ENCODE peak calls at places on chromosomes 13 and 19, in seven cellular contexts. One of them, this sample, is unnamed.

GRCh38 chr19:12792048-12792852 is 964 bp downstream of the JUNB start:
- DNase-seq in body of pancreas: peak; percentile 81
- DNase-seq in CD8-positive, alpha-beta T cell: peak; percentile 68
- DNase-seq in GM23248: peak; percentile 77
- DNase-seq in IMR-90: peak; percentile 55
- DNase-seq in ascending aorta: no peak
- DNase-seq in keratinocyte: no peak
- DNase-seq in this sample: peak; percentile 90

GRCh38 chr19:4543444-4543843 is 3.6 kb upstream of the LRG1 start:
- DNase-seq in body of pancreas: no peak
- DNase-seq in IMR-90: no peak
- DNase-seq in keratinocyte: no peak
- DNase-seq in ascending aorta: no peak
- DNase-seq in GM23248: no peak
- DNase-seq in CD8-positive, alpha-beta T cell: no peak
- DNase-seq in this sample: no peak

GRCh38 chr13:98291658-98292057 is 114.6 kb upstream of the RNF113B start:
- DNase-seq in IMR-90: no peak
- DNase-seq in ascending aorta: no peak
- DNase-seq in CD8-positive, alpha-beta T cell: no peak
- DNase-seq in body of pancreas: peak; percentile 49
- DNase-seq in keratinocyte: no peak
- DNase-seq in GM23248: no peak
- DNase-seq in this sample: no peak

GRCh38 chr13:90690458-90691063 is 656.9 kb upstream of the MIR17HG start:
- DNase-seq in ascending aorta: no peak
- DNase-seq in keratinocyte: no peak
- DNase-seq in GM23248: peak; percentile 71
- DNase-seq in CD8-positive, alpha-beta T cell: no peak
- DNase-seq in IMR-90: peak; percentile 15
- DNase-seq in body of pancreas: no peak
- DNase-seq in this sample: no peak

GRCh38 chr13:111210488-111210887 is 95.4 kb downstream of the ARHGEF7 start:
- DNase-seq in CD8-positive, alpha-beta T cell: no peak
- DNase-seq in body of pancreas: no peak
- DNase-seq in GM23248: peak; percentile 83
- DNase-seq in keratinocyte: no peak
- DNase-seq in IMR-90: peak; percentile 91
- DNase-seq in ascending aorta: no peak
- DNase-seq in this sample: peak; percentile 75

GRCh38 chr13:39787086-39787487 is 131.6 kb downstream of the COG6 start:
- DNase-seq in GM23248: peak; percentile 9
- DNase-seq in body of pancreas: no peak
- DNase-seq in CD8-positive, alpha-beta T cell: no peak
- DNase-seq in ascending aorta: no peak
- DNase-seq in IMR-90: no peak
- DNase-seq in keratinocyte: no peak
- DNase-seq in this sample: no peak

GRCh38 chr13:102651392-102651791 is 43.5 kb downstream of the METTL21C start:
- DNase-seq in CD8-positive, alpha-beta T cell: no peak
- DNase-seq in body of pancreas: no peak
- DNase-seq in IMR-90: peak; percentile 61
- DNase-seq in GM23248: peak; percentile 54
- DNase-seq in keratinocyte: no peak
- DNase-seq in ascending aorta: no peak
- DNase-seq in this sample: no peak

GRCh38 chr13:30027569-30028455 is 177.4 kb upstream of the UBL3 start:
- DNase-seq in IMR-90: peak; percentile 59
- DNase-seq in ascending aorta: no peak
- DNase-seq in CD8-positive, alpha-beta T cell: no peak
- DNase-seq in keratinocyte: no peak
- DNase-seq in body of pancreas: no peak
- DNase-seq in GM23248: peak; percentile 70
- DNase-seq in this sample: no peak

GRCh38 chr19:1019980-1020867 is 699 bp downstream of the TMEM259 start:
- DNase-seq in IMR-90: no peak
- DNase-seq in GM23248: no peak
- DNase-seq in keratinocyte: no peak
- DNase-seq in CD8-positive, alpha-beta T cell: peak; percentile 66
- DNase-seq in body of pancreas: no peak
- DNase-seq in ascending aorta: no peak
- DNase-seq in this sample: peak; percentile 75

GRCh38 chr13:58097831-58098230 is 466.3 kb downstream of the PCDH17 start:
- DNase-seq in ascending aorta: no peak
- DNase-seq in GM23248: no peak
- DNase-seq in keratinocyte: no peak
- DNase-seq in CD8-positive, alpha-beta T cell: no peak
- DNase-seq in IMR-90: no peak
- DNase-seq in body of pancreas: no peak
- DNase-seq in this sample: no peak

GRCh38 chr13:77846173-77846572 is 72.5 kb downstream of the EDNRB start:
- DNase-seq in body of pancreas: no peak
- DNase-seq in IMR-90: no peak
- DNase-seq in keratinocyte: no peak
- DNase-seq in CD8-positive, alpha-beta T cell: no peak
- DNase-seq in GM23248: no peak
- DNase-seq in ascending aorta: no peak
- DNase-seq in this sample: no peak

GRCh38 chr13:31119526-31119925 is 42.2 kb downstream of the HSPH1 start:
- DNase-seq in CD8-positive, alpha-beta T cell: no peak
- DNase-seq in IMR-90: no peak
- DNase-seq in GM23248: no peak
- DNase-seq in ascending aorta: no peak
- DNase-seq in body of pancreas: no peak
- DNase-seq in keratinocyte: no peak
- DNase-seq in this sample: no peak

GRCh38 chr13:98487016-98487415 is 89.9 kb downstream of the STK24 start:
- DNase-seq in keratinocyte: no peak
- DNase-seq in IMR-90: peak; percentile 53
- DNase-seq in GM23248: peak; percentile 38
- DNase-seq in ascending aorta: no peak
- DNase-seq in body of pancreas: no peak
- DNase-seq in CD8-positive, alpha-beta T cell: no peak
- DNase-seq in this sample: no peak

GRCh38 chr19:7497292-7497691 is 8.5 kb upstream of the PEX11G start:
- DNase-seq in keratinocyte: no peak
- DNase-seq in CD8-positive, alpha-beta T cell: no peak
- DNase-seq in body of pancreas: no peak
- DNase-seq in ascending aorta: no peak
- DNase-seq in IMR-90: no peak
- DNase-seq in GM23248: peak; percentile 50
- DNase-seq in this sample: no peak

GRCh38 chr13:42894765-42895181 is 97.3 kb downstream of the EPSTI1 start:
- DNase-seq in keratinocyte: no peak
- DNase-seq in GM23248: peak; percentile 49
- DNase-seq in body of pancreas: peak; percentile 30
- DNase-seq in ascending aorta: no peak
- DNase-seq in CD8-positive, alpha-beta T cell: no peak
- DNase-seq in IMR-90: peak; percentile 36
- DNase-seq in this sample: no peak

GRCh38 chr13:21637296-21637695 is 33.3 kb upstream of the MICU2 start:
- DNase-seq in GM23248: peak; percentile 24
- DNase-seq in keratinocyte: peak; percentile 95
- DNase-seq in CD8-positive, alpha-beta T cell: peak; percentile 48
- DNase-seq in body of pancreas: peak; percentile 24
- DNase-seq in ascending aorta: no peak
- DNase-seq in IMR-90: peak; percentile 43
- DNase-seq in this sample: peak; percentile 77

GRCh38 chr19:10812902-10813404 is 23.1 kb downstream of the TMED1 start:
- DNase-seq in IMR-90: peak; percentile 97
- DNase-seq in keratinocyte: no peak
- DNase-seq in CD8-positive, alpha-beta T cell: no peak
- DNase-seq in ascending aorta: peak; percentile 38
- DNase-seq in GM23248: peak; percentile 99
- DNase-seq in body of pancreas: no peak
- DNase-seq in this sample: no peak

GRCh38 chr19:29896790-29897189 is 45.2 kb upstream of the URI1 start:
- DNase-seq in body of pancreas: no peak
- DNase-seq in keratinocyte: no peak
- DNase-seq in GM23248: no peak
- DNase-seq in ascending aorta: no peak
- DNase-seq in CD8-positive, alpha-beta T cell: no peak
- DNase-seq in IMR-90: no peak
- DNase-seq in this sample: no peak

GRCh38 chr13:102856603-102857002 is 10.8 kb downstream of the ERCC5 start:
- DNase-seq in CD8-positive, alpha-beta T cell: no peak
- DNase-seq in IMR-90: no peak
- DNase-seq in GM23248: peak; percentile 71
- DNase-seq in ascending aorta: no peak
- DNase-seq in body of pancreas: peak; percentile 33
- DNase-seq in keratinocyte: no peak
- DNase-seq in this sample: peak; percentile 54

GRCh38 chr19:18594096-18594823 is 5.7 kb downstream of the REX1BD start:
- DNase-seq in ascending aorta: no peak
- DNase-seq in CD8-positive, alpha-beta T cell: peak; percentile 74
- DNase-seq in body of pancreas: peak; percentile 72
- DNase-seq in keratinocyte: no peak
- DNase-seq in IMR-90: peak; percentile 76
- DNase-seq in GM23248: peak; percentile 95
- DNase-seq in this sample: peak; percentile 76

GRCh38 chr13:65959305-65959704 is 1270.8 kb downstream of the PCDH9 start:
- DNase-seq in CD8-positive, alpha-beta T cell: no peak
- DNase-seq in keratinocyte: no peak
- DNase-seq in GM23248: peak; percentile 2
- DNase-seq in body of pancreas: no peak
- DNase-seq in ascending aorta: no peak
- DNase-seq in IMR-90: peak; percentile 28
- DNase-seq in this sample: no peak

GRCh38 chr13:30847697-30848307 is 58.3 kb upstream of the MEDAG start:
- DNase-seq in keratinocyte: no peak
- DNase-seq in IMR-90: peak; percentile 99
- DNase-seq in body of pancreas: no peak
- DNase-seq in ascending aorta: peak; percentile 48
- DNase-seq in CD8-positive, alpha-beta T cell: no peak
- DNase-seq in GM23248: peak; percentile 99
- DNase-seq in this sample: no peak

GRCh38 chr19:43464089-43464775 is 1.2 kb downstream of the LYPD3 start:
- DNase-seq in GM23248: peak; percentile 81
- DNase-seq in body of pancreas: peak; percentile 66
- DNase-seq in IMR-90: no peak
- DNase-seq in keratinocyte: no peak
- DNase-seq in CD8-positive, alpha-beta T cell: no peak
- DNase-seq in ascending aorta: peak; percentile 27
- DNase-seq in this sample: peak; percentile 85

DNA sequence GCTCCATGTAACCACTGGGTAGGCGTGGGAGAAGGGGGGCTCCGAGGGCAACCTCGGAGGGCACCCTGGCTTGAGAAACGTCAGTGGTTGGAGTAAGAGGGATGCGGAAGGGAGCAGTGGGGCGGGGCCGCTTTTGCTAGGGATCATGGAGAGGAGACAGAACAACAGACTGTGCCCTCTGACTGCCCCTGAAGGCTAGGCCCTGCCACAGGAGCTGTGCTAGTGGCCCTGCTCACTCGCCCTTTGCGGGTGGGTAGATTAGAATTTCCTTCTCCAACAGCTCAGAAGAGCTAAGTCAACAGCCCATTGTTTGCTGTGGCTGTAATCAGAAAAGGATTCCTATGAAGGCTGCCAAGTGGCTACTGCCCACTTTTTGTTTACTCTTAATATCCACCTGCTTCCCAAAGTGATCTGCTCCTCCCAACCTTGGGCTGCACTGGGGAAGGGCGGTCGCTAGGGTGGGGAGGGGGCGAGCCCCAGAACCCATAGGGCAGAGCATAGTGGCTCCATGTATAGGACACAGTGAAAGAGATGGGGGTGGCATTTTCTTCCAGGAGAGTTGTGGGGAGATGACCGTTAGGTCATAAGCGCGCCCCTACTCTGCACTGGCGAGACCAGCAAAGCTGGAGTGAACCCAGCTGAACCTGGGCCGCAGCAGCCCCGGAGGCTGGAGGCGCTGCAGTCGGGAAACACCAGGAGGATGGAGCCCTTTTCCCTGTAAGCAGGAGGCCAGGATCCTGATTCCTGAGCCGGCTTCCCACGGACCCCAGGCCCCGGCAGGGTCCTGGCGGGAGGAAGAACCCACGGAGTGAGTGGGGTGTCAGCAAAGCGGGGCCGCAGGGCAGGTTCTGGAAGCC is 1.9 kb upstream of the C1QTNF9 start:
- DNase-seq in CD8-positive, alpha-beta T cell: no peak
- DNase-seq in keratinocyte: no peak
- DNase-seq in ascending aorta: no peak
- DNase-seq in GM23248: no peak
- DNase-seq in body of pancreas: no peak
- DNase-seq in IMR-90: no peak
- DNase-seq in this sample: peak; percentile 73
- H3K4me3 ChIP-seq in CD8-positive, alpha-beta T cell: no peak overlapping the region
- H3K4me3 ChIP-seq in keratinocyte: no peak overlapping the region
- H3K4me3 ChIP-seq in ascending aorta: no peak overlapping the region
- H3K4me3 ChIP-seq in GM23248: no peak overlapping the region
- H3K4me3 ChIP-seq in body of pancreas: no peak overlapping the region
- H3K4me3 ChIP-seq in IMR-90: no peak overlapping the region
- H3K4me3 ChIP-seq in this sample: no peak overlapping the region

GRCh38 chr19:48634424-48635262 is 2.5 kb downstream of the DBP start:
- DNase-seq in keratinocyte: peak; percentile 84
- DNase-seq in CD8-positive, alpha-beta T cell: peak; percentile 91
- DNase-seq in IMR-90: peak; percentile 92
- DNase-seq in body of pancreas: peak; percentile 98
- DNase-seq in ascending aorta: peak; percentile 90
- DNase-seq in GM23248: peak; percentile 99
- DNase-seq in this sample: peak; percentile 98
- H3K4me1 ChIP-seq in keratinocyte: peaks cover 55% of the 10 kb centered on the region
- H3K4me1 ChIP-seq in CD8-positive, alpha-beta T cell: peaks cover 51% of the 10 kb centered on the region
- H3K4me1 ChIP-seq in IMR-90: peaks cover 43% of the 10 kb centered on the region
- H3K4me1 ChIP-seq in body of pancreas: peaks cover 43% of the 10 kb centered on the region
- H3K4me1 ChIP-seq in ascending aorta: peaks cover 56% of the 10 kb centered on the region
- H3K4me1 ChIP-seq in GM23248: peaks cover 38% of the 10 kb centered on the region
- H3K4me1 ChIP-seq in this sample: peaks cover 75% of the 10 kb centered on the region

GRCh38 chr13:27659466-27659865 is 37.8 kb downstream of the POLR1D start:
- DNase-seq in CD8-positive, alpha-beta T cell: no peak
- DNase-seq in keratinocyte: no peak
- DNase-seq in GM23248: no peak
- DNase-seq in body of pancreas: no peak
- DNase-seq in ascending aorta: no peak
- DNase-seq in IMR-90: no peak
- DNase-seq in this sample: no peak
- H3K27ac ChIP-seq in CD8-positive, alpha-beta T cell: no peak overlapping the region
- H3K27ac ChIP-seq in keratinocyte: peak overlapping the region; percentile 0
- H3K27ac ChIP-seq in GM23248: no peak overlapping the region
- H3K27ac ChIP-seq in body of pancreas: peak overlapping the region; percentile 24
- H3K27ac ChIP-seq in ascending aorta: no peak overlapping the region
- H3K27ac ChIP-seq in IMR-90: peak overlapping the region; percentile 71
- H3K27ac ChIP-seq in this sample: no peak overlapping the region

DNA sequence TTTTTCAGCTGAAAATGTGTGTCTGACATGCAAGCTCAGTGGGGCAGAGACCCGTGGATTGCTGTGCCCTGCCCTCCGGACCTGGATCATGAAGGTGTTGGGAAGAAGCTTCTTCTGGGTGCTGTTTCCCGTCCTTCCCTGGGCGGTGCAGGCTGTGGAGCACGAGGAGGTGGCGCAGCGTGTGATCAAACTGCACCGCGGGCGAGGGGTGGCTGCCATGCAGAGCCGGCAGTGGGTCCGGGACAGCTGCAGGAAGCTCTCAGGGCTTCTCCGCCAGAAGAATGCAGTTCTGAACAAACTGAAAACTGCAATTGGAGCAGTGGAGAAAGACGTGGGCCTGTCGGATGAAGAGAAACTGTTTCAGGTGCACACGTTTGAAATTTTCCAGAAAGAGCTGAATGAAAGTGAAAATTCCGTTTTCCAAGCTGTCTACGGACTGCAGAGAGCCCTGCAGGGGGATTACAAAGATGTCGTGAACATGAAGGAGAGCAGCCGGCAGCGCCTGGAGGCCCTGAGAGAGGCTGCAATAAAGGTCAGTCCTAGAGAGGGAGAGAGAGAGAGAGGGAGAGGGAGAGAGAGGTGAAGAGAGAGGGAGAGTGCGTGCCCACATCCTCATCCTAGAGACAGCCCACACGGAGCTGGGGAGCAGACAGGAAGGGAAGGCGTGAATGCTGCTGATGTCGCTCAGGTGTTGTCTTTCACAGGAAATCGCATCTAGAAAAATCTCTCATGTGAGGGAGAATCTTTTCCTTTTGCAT is 5.2 kb upstream of the DCUN1D2 start:
- DNase-seq in IMR-90: peak; percentile 41
- DNase-seq in ascending aorta: no peak
- DNase-seq in CD8-positive, alpha-beta T cell: no peak
- DNase-seq in GM23248: no peak
- DNase-seq in keratinocyte: no peak
- DNase-seq in body of pancreas: no peak
- DNase-seq in this sample: no peak
- H3K4me3 ChIP-seq in IMR-90: no peak overlapping the region
- H3K4me3 ChIP-seq in ascending aorta: peak overlapping the region; percentile 7
- H3K4me3 ChIP-seq in CD8-positive, alpha-beta T cell: no peak overlapping the region
- H3K4me3 ChIP-seq in GM23248: no peak overlapping the region
- H3K4me3 ChIP-seq in keratinocyte: no peak overlapping the region
- H3K4me3 ChIP-seq in body of pancreas: no peak overlapping the region
- H3K4me3 ChIP-seq in this sample: no peak overlapping the region